ENCODE peak calls at places on chromosomes 2 and 18, in six cellular contexts. X, N, Y, A, G and Q are unnamed samples.

GRCh38 chr2:197515277-197515797 is 529 bp upstream of the MOB4 start:
- DNase-seq in X (no peak), N (peak), Y (peak), A (peak), G (no peak), Q (no peak)

GRCh38 chr18:77899972-77900754 is 650.5 kb downstream of the GALR1 start:
- DNase-seq in X (peak), N (no peak), Y (no peak), A (peak), G (peak), Q (peak)

GRCh38 chr2:66903126-66903654 is 468.3 kb downstream of the MEIS1 start:
- DNase-seq in X (no peak), N (no peak), Y (no peak), A (no peak), G (no peak), Q (no peak)

GRCh38 chr2:157837851-157838441 is 38.2 kb downstream of the ACVR1 start:
- DNase-seq in X (no peak), N (no peak), Y (no peak), A (no peak), G (peak), Q (no peak)

GRCh38 chr18:79006106-79006795 is 26.6 kb downstream of the SALL3 start:
- DNase-seq in X (no peak), N (no peak), Y (no peak), A (no peak), G (no peak), Q (no peak)

GRCh38 chr2:33177627-33178026 is 230.9 kb downstream of the LTBP1 start:
- DNase-seq in X (no peak), N (no peak), Y (no peak), A (no peak), G (no peak), Q (no peak)

GRCh38 chr18:46155652-46156051 is 51.5 kb downstream of the HAUS1 start:
- DNase-seq in X (no peak), N (no peak), Y (no peak), A (no peak), G (peak), Q (no peak)

GRCh38 chr2:30871440-30871839 is 64.2 kb upstream of the CAPN13 start:
- DNase-seq in X (no peak), N (no peak), Y (no peak), A (no peak), G (no peak), Q (no peak)

GRCh38 chr2:41621578-41621977 is 426.2 kb upstream of the PKDCC start:
- DNase-seq in X (no peak), N (no peak), Y (no peak), A (no peak), G (no peak), Q (no peak)

GRCh38 chr2:72917138-72917874 is at the start of gene EMX1:
- DNase-seq in X (peak), N (peak), Y (peak), A (peak), G (peak), Q (peak)

GRCh38 chr18:48418409-48419267 is 9.5 kb upstream of the ZBTB7C start:
- DNase-seq in X (no peak), N (no peak), Y (no peak), A (no peak), G (no peak), Q (no peak)

GRCh38 chr2:38155025-38155424 is 79.1 kb upstream of the CYP1B1 start:
- DNase-seq in X (no peak), N (no peak), Y (no peak), A (no peak), G (no peak), Q (no peak)

GRCh38 chr18:42038936-42039335 is 83.9 kb downstream of the PIK3C3 start:
- DNase-seq in X (peak), N (no peak), Y (no peak), A (no peak), G (peak), Q (no peak)

GRCh38 chr2:219521066-219521880 is 7.0 kb downstream of the ASIC4 start:
- DNase-seq in X (peak), N (no peak), Y (no peak), A (no peak), G (peak), Q (peak)

GRCh38 chr2:197853549-197853948 is 49.2 kb downstream of the PLCL1 start:
- DNase-seq in X (no peak), N (no peak), Y (no peak), A (no peak), G (no peak), Q (no peak)

GRCh38 chr18:74242451-74243096 is 49.2 kb downstream of the CYB5A start:
- DNase-seq in X (peak), N (no peak), Y (no peak), A (no peak), G (no peak), Q (no peak)

GRCh38 chr2:183089192-183089851 is 10.8 kb downstream of the DUSP19 start:
- DNase-seq in X (no peak), N (peak), Y (no peak), A (no peak), G (no peak), Q (no peak)

GRCh38 chr2:207154556-207155179 is 11.1 kb downstream of the KLF7 start:
- DNase-seq in X (no peak), N (no peak), Y (no peak), A (no peak), G (no peak), Q (no peak)

GRCh38 chr2:106039634-106040033 is 154.5 kb downstream of the UXS1 start:
- DNase-seq in X (no peak), N (no peak), Y (no peak), A (no peak), G (no peak), Q (no peak)

GRCh38 chr2:236855176-236855865 is 230.4 kb upstream of the COPS8 start:
- DNase-seq in X (no peak), N (no peak), Y (no peak), A (no peak), G (no peak), Q (no peak)

GRCh38 chr2:206435738-206436137 is 7.6 kb upstream of the ADAM23 start:
- DNase-seq in X (no peak), N (no peak), Y (no peak), A (no peak), G (peak), Q (peak)

GRCh38 chr2:187615364-187615763 is 61.1 kb upstream of the TFPI start:
- DNase-seq in X (no peak), N (no peak), Y (no peak), A (no peak), G (no peak), Q (no peak)

GRCh38 chr18:634551-635045 is 22.9 kb upstream of the TYMS start:
- DNase-seq in X (peak), N (no peak), Y (no peak), A (no peak), G (peak), Q (peak)

DNA sequence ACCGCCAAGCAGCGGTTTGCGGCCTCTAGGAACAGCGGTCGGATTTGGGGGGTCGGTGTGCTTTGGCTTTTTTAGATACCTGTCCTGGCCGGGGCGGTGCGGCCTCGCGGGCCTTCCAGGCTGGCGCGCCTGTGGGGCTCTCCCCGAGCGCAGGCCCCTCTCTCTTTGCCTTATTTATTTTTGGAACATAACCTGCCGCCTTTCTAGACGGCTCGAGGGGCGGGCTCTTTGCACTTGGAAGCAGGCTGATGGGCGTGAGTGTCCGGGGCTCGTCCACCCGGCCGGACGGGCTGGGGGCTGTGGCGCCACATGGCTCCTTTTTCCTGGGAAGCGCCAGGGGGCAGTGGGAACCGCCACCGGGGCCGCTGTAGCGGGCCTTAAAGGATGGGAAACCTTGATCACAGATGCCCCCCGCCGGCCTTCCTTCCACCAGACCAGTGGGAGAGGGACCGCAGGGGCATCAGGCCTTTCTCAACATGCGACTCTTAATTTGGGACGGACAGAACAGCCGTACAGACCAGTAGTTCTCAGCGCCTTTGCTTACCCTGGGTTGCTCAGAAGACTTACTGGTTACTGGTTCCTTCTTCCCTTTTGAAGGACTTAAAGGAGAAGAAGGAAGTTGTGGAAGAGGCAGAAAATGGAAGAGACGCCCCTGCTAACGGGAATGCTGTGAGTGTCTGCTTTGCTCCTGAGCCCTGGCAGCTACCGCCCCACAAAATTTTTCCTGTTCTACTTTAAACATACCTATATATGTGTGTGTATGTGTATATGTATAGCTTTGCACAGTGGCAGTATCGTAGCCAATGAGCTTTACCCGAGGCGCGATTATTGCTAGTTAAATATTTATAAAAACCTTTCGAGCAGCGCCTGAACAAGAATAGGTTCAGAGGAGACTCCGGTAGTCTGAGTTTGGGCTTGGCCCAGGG is 2.7 kb downstream of the PTMA start:
- DNase-seq in X (no peak), N (peak), Y (no peak), A (peak), G (peak), Q (peak)
- TF ChIP-seq EZH2phosphoT487 in X (no peak), N (no peak), Y (no peak), A (no peak), G (no peak), Q (no peak)

DNA sequence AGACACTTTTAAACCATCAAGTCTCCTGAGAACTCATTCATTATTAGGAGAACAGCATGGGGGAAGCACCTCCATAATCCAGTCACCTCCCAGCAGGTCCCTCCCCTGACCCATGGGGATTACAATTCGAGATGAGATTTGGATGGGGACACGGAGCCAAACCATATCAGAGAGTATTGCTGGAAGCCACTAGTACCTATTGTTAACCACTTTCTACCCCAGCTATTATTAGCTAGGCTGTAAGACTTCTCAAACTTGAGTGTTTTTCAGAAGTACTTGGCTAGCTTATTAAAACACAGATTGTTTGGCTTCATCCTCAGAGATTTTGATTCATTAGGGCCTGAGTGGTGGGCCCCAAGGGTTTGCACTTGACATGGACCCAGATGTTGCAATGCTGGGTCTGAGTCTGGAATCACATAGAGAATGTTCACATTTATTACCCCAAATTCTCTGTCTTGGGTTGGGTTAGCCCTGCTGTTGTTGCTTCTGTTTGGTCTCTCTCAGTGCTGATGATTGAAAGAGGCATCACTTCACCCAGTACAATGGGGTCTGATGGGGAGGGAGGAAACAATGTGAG is 506.9 kb downstream of the DPP10 start:
- DNase-seq in X (no peak), N (no peak), Y (no peak), A (no peak), G (no peak), Q (no peak)
- TF ChIP-seq EZH2phosphoT487 in X (no peak), N (no peak), Y (no peak), A (no peak), G (no peak), Q (no peak)

GRCh38 chr2:204898928-204899640 is 353.8 kb downstream of the PARD3B start:
- DNase-seq in X (no peak), N (no peak), Y (no peak), A (no peak), G (peak), Q (no peak)

GRCh38 chr2:204901591-204901990 is 356.3 kb downstream of the PARD3B start:
- DNase-seq in X (no peak), N (no peak), Y (no peak), A (no peak), G (no peak), Q (no peak)

GRCh38 chr2:204899983-204900382 is 354.7 kb downstream of the PARD3B start:
- DNase-seq in X (no peak), N (no peak), Y (no peak), A (no peak), G (no peak), Q (no peak)

GRCh38 chr2:204900487-204900886 is 355.2 kb downstream of the PARD3B start:
- DNase-seq in X (no peak), N (no peak), Y (no peak), A (no peak), G (no peak), Q (no peak)

DNA sequence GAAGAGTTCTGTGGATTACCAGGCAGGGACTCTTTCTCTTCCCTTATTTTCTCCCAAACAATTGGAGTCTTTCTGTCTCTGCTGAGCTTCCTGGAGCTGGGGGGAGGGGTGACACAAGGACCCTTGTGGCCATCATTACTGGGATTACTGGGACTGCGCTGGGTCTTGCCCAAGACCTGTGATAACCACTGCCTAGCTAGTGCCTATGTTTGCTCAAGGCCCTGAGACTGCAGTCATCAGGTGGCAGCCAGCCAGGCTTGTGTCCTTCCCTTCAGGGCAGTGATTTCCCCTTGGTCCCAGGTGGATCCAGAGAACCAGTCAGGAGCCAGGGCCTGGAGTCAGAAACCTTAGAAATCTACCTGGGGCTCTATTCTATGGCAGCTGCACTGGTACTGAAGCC is 355.6 kb downstream of the PARD3B start:
- DNase-seq in X (no peak), N (no peak), Y (no peak), A (no peak), G (peak), Q (no peak)
- TF ChIP-seq EZH2phosphoT487 in X (no peak), N (no peak), Y (no peak), A (no peak), G (no peak), Q (no peak)

GRCh38 chr2:174902491-174903242 is 102.5 kb downstream of the CHN1 start:
- DNase-seq in X (no peak), N (no peak), Y (no peak), A (no peak), G (no peak), Q (no peak)
- TF ChIP-seq EZH2phosphoT487 in X (no peak), N (no peak), Y (no peak), A (no peak), G (no peak), Q (no peak)

DNA sequence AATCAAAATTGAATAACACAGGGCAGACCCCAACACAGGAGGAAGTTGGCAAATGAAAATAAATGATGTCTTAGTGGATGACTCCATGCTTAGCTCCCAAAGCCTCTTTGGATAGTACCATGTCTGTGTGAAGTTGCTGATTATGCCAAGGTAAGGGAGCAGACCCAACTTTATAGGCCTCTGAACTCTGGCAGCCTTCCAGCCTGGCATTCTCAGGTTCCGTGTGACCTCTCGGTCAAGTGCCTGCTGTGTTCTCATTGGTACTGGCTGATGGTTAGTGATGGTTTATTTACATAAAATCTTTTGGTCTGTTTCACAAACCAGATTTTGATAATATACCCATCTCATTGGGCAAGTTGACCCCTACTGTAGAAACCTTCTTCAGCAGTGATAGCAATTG is 112.2 kb upstream of the TTC39C start:
- DNase-seq in X (no peak), N (no peak), Y (no peak), A (no peak), G (no peak), Q (no peak)
- TF ChIP-seq EZH2phosphoT487 in X (no peak), N (no peak), Y (no peak), A (no peak), G (no peak), Q (no peak)